ENCODE peak calls at places on chromosomes 12 and 14, in seven cellular contexts. One of them, this sample, is unnamed.
A peak's percentile ranks its signal among the peaks of the same experiment; 100 is the strongest.

GRCh38 chr14:61296707-61297502 is 15.8 kb upstream of the TMEM30B start:
- DNase-seq in CD4-positive, alpha-beta T cell: no peak
- DNase-seq in IMR-90: peak; percentile 56
- DNase-seq in psoas muscle: no peak
- DNase-seq in fibroblast of lung: peak; percentile 21
- DNase-seq in right cardiac atrium: no peak
- DNase-seq in uterus: no peak
- DNase-seq in this sample: no peak

GRCh38 chr12:42482820-42483533 is 106.6 kb downstream of the PRICKLE1 start:
- DNase-seq in psoas muscle: peak; percentile 81
- DNase-seq in CD4-positive, alpha-beta T cell: peak; percentile 25
- DNase-seq in IMR-90: peak; percentile 65
- DNase-seq in uterus: peak; percentile 81
- DNase-seq in right cardiac atrium: peak; percentile 91
- DNase-seq in fibroblast of lung: peak; percentile 61
- DNase-seq in this sample: peak; percentile 88

GRCh38 chr12:27119797-27120196 is 37.4 kb upstream of the C12orf71 start:
- DNase-seq in right cardiac atrium: no peak
- DNase-seq in IMR-90: no peak
- DNase-seq in psoas muscle: no peak
- DNase-seq in fibroblast of lung: no peak
- DNase-seq in uterus: no peak
- DNase-seq in CD4-positive, alpha-beta T cell: no peak
- DNase-seq in this sample: peak; percentile 17

GRCh38 chr12:97875064-97875463 is 412.5 kb downstream of the RMST start:
- DNase-seq in right cardiac atrium: no peak
- DNase-seq in CD4-positive, alpha-beta T cell: no peak
- DNase-seq in fibroblast of lung: no peak
- DNase-seq in psoas muscle: no peak
- DNase-seq in IMR-90: no peak
- DNase-seq in uterus: no peak
- DNase-seq in this sample: no peak

GRCh38 chr12:88889326-88890110 is 309.2 kb upstream of the KITLG start:
- DNase-seq in uterus: no peak
- DNase-seq in IMR-90: peak; percentile 70
- DNase-seq in fibroblast of lung: peak; percentile 65
- DNase-seq in psoas muscle: no peak
- DNase-seq in CD4-positive, alpha-beta T cell: no peak
- DNase-seq in right cardiac atrium: no peak
- DNase-seq in this sample: no peak

GRCh38 chr12:2689879-2690278 is 104.9 kb upstream of the FKBP4 start:
- DNase-seq in psoas muscle: no peak
- DNase-seq in CD4-positive, alpha-beta T cell: no peak
- DNase-seq in IMR-90: no peak
- DNase-seq in uterus: no peak
- DNase-seq in right cardiac atrium: no peak
- DNase-seq in fibroblast of lung: no peak
- DNase-seq in this sample: no peak

GRCh38 chr14:103243764-103244737 is 90.0 kb upstream of the EIF5 start:
- DNase-seq in CD4-positive, alpha-beta T cell: no peak
- DNase-seq in right cardiac atrium: no peak
- DNase-seq in uterus: no peak
- DNase-seq in IMR-90: no peak
- DNase-seq in fibroblast of lung: peak; percentile 22
- DNase-seq in psoas muscle: no peak
- DNase-seq in this sample: no peak

GRCh38 chr14:32590157-32590556 is 261.1 kb downstream of the AKAP6 start:
- DNase-seq in uterus: no peak
- DNase-seq in IMR-90: no peak
- DNase-seq in fibroblast of lung: no peak
- DNase-seq in right cardiac atrium: no peak
- DNase-seq in psoas muscle: peak; percentile 58
- DNase-seq in CD4-positive, alpha-beta T cell: no peak
- DNase-seq in this sample: no peak

GRCh38 chr12:121712462-121713256 is at the start of gene TMEM120B:
- DNase-seq in right cardiac atrium: peak; percentile 95
- DNase-seq in CD4-positive, alpha-beta T cell: peak; percentile 80
- DNase-seq in fibroblast of lung: peak; percentile 63
- DNase-seq in uterus: peak; percentile 86
- DNase-seq in psoas muscle: peak; percentile 94
- DNase-seq in IMR-90: peak; percentile 71
- DNase-seq in this sample: peak; percentile 90

GRCh38 chr14:75602527-75602926 is 24.1 kb downstream of the FLVCR2 start:
- DNase-seq in fibroblast of lung: no peak
- DNase-seq in psoas muscle: no peak
- DNase-seq in IMR-90: no peak
- DNase-seq in right cardiac atrium: no peak
- DNase-seq in CD4-positive, alpha-beta T cell: no peak
- DNase-seq in uterus: no peak
- DNase-seq in this sample: no peak

GRCh38 chr12:92695056-92695455 is 7.7 kb upstream of the PLEKHG7 start:
- DNase-seq in psoas muscle: no peak
- DNase-seq in IMR-90: no peak
- DNase-seq in right cardiac atrium: no peak
- DNase-seq in fibroblast of lung: no peak
- DNase-seq in CD4-positive, alpha-beta T cell: no peak
- DNase-seq in uterus: no peak
- DNase-seq in this sample: no peak

GRCh38 chr12:52650520-52651081 is 1.4 kb downstream of the KRT2 start:
- DNase-seq in CD4-positive, alpha-beta T cell: no peak
- DNase-seq in fibroblast of lung: no peak
- DNase-seq in psoas muscle: no peak
- DNase-seq in IMR-90: no peak
- DNase-seq in uterus: peak; percentile 45
- DNase-seq in right cardiac atrium: no peak
- DNase-seq in this sample: no peak

GRCh38 chr12:113277511-113277910 is 56.2 kb downstream of the TPCN1 start:
- DNase-seq in CD4-positive, alpha-beta T cell: no peak
- DNase-seq in right cardiac atrium: peak; percentile 30
- DNase-seq in fibroblast of lung: no peak
- DNase-seq in psoas muscle: peak; percentile 41
- DNase-seq in IMR-90: no peak
- DNase-seq in uterus: no peak
- DNase-seq in this sample: peak; percentile 22

GRCh38 chr14:100615736-100616695 is 28.8 kb upstream of the BEGAIN start:
- DNase-seq in right cardiac atrium: no peak
- DNase-seq in IMR-90: no peak
- DNase-seq in uterus: peak; percentile 2
- DNase-seq in fibroblast of lung: no peak
- DNase-seq in psoas muscle: no peak
- DNase-seq in CD4-positive, alpha-beta T cell: no peak
- DNase-seq in this sample: no peak

GRCh38 chr14:69711065-69711464 is 55.9 kb upstream of the SRSF5 start:
- DNase-seq in psoas muscle: peak; percentile 88
- DNase-seq in IMR-90: peak; percentile 17
- DNase-seq in right cardiac atrium: peak; percentile 93
- DNase-seq in CD4-positive, alpha-beta T cell: no peak
- DNase-seq in uterus: peak; percentile 77
- DNase-seq in fibroblast of lung: no peak
- DNase-seq in this sample: peak; percentile 71

GRCh38 chr14:63752449-63753169 is 24.7 kb upstream of the SGPP1 start:
- DNase-seq in IMR-90: peak; percentile 58
- DNase-seq in CD4-positive, alpha-beta T cell: no peak
- DNase-seq in uterus: no peak
- DNase-seq in fibroblast of lung: peak; percentile 82
- DNase-seq in right cardiac atrium: no peak
- DNase-seq in psoas muscle: no peak
- DNase-seq in this sample: peak; percentile 19

GRCh38 chr12:24947541-24948451 is 1.1 kb downstream of the BCAT1 start:
- DNase-seq in uterus: no peak
- DNase-seq in CD4-positive, alpha-beta T cell: no peak
- DNase-seq in psoas muscle: no peak
- DNase-seq in IMR-90: no peak
- DNase-seq in right cardiac atrium: no peak
- DNase-seq in fibroblast of lung: peak; percentile 25
- DNase-seq in this sample: no peak

GRCh38 chr14:50855558-50855957 is 16.3 kb upstream of the ABHD12B start:
- DNase-seq in fibroblast of lung: peak; percentile 6
- DNase-seq in psoas muscle: no peak
- DNase-seq in uterus: no peak
- DNase-seq in right cardiac atrium: no peak
- DNase-seq in IMR-90: no peak
- DNase-seq in CD4-positive, alpha-beta T cell: no peak
- DNase-seq in this sample: no peak

GRCh38 chr14:24885410-24885913 is 164.5 kb downstream of the STXBP6 start:
- DNase-seq in CD4-positive, alpha-beta T cell: no peak
- DNase-seq in psoas muscle: no peak
- DNase-seq in uterus: no peak
- DNase-seq in IMR-90: no peak
- DNase-seq in fibroblast of lung: no peak
- DNase-seq in right cardiac atrium: no peak
- DNase-seq in this sample: no peak

GRCh38 chr14:34270361-34270760 is 191.7 kb downstream of the SPTSSA start:
- DNase-seq in CD4-positive, alpha-beta T cell: no peak
- DNase-seq in uterus: peak; percentile 32
- DNase-seq in psoas muscle: no peak
- DNase-seq in right cardiac atrium: no peak
- DNase-seq in fibroblast of lung: peak; percentile 10
- DNase-seq in IMR-90: no peak
- DNase-seq in this sample: no peak

GRCh38 chr12:6868211-6869048 is 1.1 kb downstream of the TPI1 start:
- DNase-seq in right cardiac atrium: no peak
- DNase-seq in IMR-90: peak; percentile 29
- DNase-seq in psoas muscle: no peak
- DNase-seq in fibroblast of lung: no peak
- DNase-seq in CD4-positive, alpha-beta T cell: no peak
- DNase-seq in uterus: no peak
- DNase-seq in this sample: no peak

GRCh38 chr12:6872073-6873048 is 742 bp downstream of the SPSB2 start:
- DNase-seq in CD4-positive, alpha-beta T cell: peak; percentile 79
- DNase-seq in uterus: peak; percentile 88
- DNase-seq in IMR-90: peak; percentile 64
- DNase-seq in fibroblast of lung: peak; percentile 58
- DNase-seq in right cardiac atrium: peak; percentile 95
- DNase-seq in psoas muscle: peak; percentile 93
- DNase-seq in this sample: peak; percentile 90

GRCh38 chr12:6869049-6870021 is 2.0 kb downstream of the TPI1 start:
- DNase-seq in CD4-positive, alpha-beta T cell: peak; percentile 83
- DNase-seq in fibroblast of lung: peak; percentile 54
- DNase-seq in psoas muscle: peak; percentile 85
- DNase-seq in right cardiac atrium: peak; percentile 83
- DNase-seq in uterus: peak; percentile 83
- DNase-seq in IMR-90: peak; percentile 70
- DNase-seq in this sample: peak; percentile 80

GRCh38 chr12:6873094-6874006 is at the start of gene SPSB2:
- DNase-seq in IMR-90: peak; percentile 92
- DNase-seq in fibroblast of lung: peak; percentile 92
- DNase-seq in CD4-positive, alpha-beta T cell: peak; percentile 99
- DNase-seq in uterus: peak; percentile 99
- DNase-seq in right cardiac atrium: peak; percentile 100
- DNase-seq in psoas muscle: peak; percentile 98
- DNase-seq in this sample: peak; percentile 98

GRCh38 chr12:6871052-6871957 is 1.8 kb downstream of the SPSB2 start:
- DNase-seq in uterus: no peak
- DNase-seq in fibroblast of lung: peak; percentile 23
- DNase-seq in IMR-90: no peak
- DNase-seq in CD4-positive, alpha-beta T cell: no peak
- DNase-seq in right cardiac atrium: no peak
- DNase-seq in psoas muscle: no peak
- DNase-seq in this sample: no peak
- H3K27ac ChIP-seq in uterus: peak overlapping the region; percentile 88
- H3K27ac ChIP-seq in fibroblast of lung: peak overlapping the region; percentile 4
- H3K27ac ChIP-seq in IMR-90: no peak overlapping the region
- H3K27ac ChIP-seq in CD4-positive, alpha-beta T cell: peak overlapping the region; percentile 32
- H3K27ac ChIP-seq in right cardiac atrium: no peak overlapping the region
- H3K27ac ChIP-seq in psoas muscle: peak overlapping the region; percentile 75
- H3K27ac ChIP-seq in this sample: peak overlapping the region; percentile 91

DNA sequence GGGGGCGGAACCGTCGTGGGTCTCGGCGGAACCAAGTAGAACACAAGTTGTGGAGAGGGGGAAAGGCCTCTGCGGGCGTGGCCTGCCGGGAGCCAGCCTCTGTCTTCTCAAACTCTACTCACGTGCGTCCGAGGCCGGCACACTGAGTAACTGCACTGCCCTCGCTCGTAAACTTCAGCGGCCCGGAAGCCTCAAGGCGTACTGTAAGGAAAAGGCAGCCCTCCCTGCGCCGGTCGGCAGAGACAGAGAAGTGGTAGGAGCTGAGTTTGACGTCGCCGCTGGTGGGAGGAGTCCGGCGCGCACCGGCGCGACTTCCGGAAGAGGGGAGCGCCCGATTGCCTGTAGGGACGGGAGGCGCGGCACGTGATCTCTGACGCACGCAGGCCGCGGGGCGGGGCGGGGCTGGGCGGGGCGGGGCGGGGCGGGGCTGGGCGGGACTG is at the start of gene FBXO33:
- DNase-seq in fibroblast of lung: peak; percentile 96
- DNase-seq in psoas muscle: peak; percentile 99
- DNase-seq in uterus: peak; percentile 97
- DNase-seq in right cardiac atrium: peak; percentile 99
- DNase-seq in CD4-positive, alpha-beta T cell: peak; percentile 96
- DNase-seq in IMR-90: peak; percentile 96
- DNase-seq in this sample: peak; percentile 98
- H3K27ac ChIP-seq in fibroblast of lung: peak within 1 kb of the TSS; percentile 100
- H3K27ac ChIP-seq in psoas muscle: peak within 1 kb of the TSS; percentile 92
- H3K27ac ChIP-seq in uterus: peak within 1 kb of the TSS; percentile 98
- H3K27ac ChIP-seq in right cardiac atrium: peak within 1 kb of the TSS; percentile 100
- H3K27ac ChIP-seq in CD4-positive, alpha-beta T cell: peak within 1 kb of the TSS; percentile 99
- H3K27ac ChIP-seq in IMR-90: peak within 1 kb of the TSS; percentile 97
- H3K27ac ChIP-seq in this sample: peak within 1 kb of the TSS; percentile 97

GRCh38 chr12:29562167-29562776 is 64.8 kb upstream of the OVCH1 start:
- DNase-seq in psoas muscle: no peak
- DNase-seq in CD4-positive, alpha-beta T cell: no peak
- DNase-seq in uterus: peak; percentile 56
- DNase-seq in IMR-90: peak; percentile 76
- DNase-seq in fibroblast of lung: peak; percentile 88
- DNase-seq in right cardiac atrium: no peak
- DNase-seq in this sample: peak; percentile 30

GRCh38 chr12:29563636-29564035 is 66.2 kb upstream of the OVCH1 start:
- DNase-seq in uterus: no peak
- DNase-seq in fibroblast of lung: no peak
- DNase-seq in IMR-90: no peak
- DNase-seq in psoas muscle: no peak
- DNase-seq in CD4-positive, alpha-beta T cell: no peak
- DNase-seq in right cardiac atrium: no peak
- DNase-seq in this sample: no peak

GRCh38 chr12:29561736-29562135 is 64.2 kb upstream of the OVCH1 start:
- DNase-seq in psoas muscle: no peak
- DNase-seq in IMR-90: no peak
- DNase-seq in fibroblast of lung: peak; percentile 14
- DNase-seq in right cardiac atrium: no peak
- DNase-seq in uterus: no peak
- DNase-seq in CD4-positive, alpha-beta T cell: no peak
- DNase-seq in this sample: no peak

GRCh38 chr12:29556363-29556762 is 58.9 kb upstream of the OVCH1 start:
- DNase-seq in psoas muscle: no peak
- DNase-seq in uterus: no peak
- DNase-seq in fibroblast of lung: no peak
- DNase-seq in CD4-positive, alpha-beta T cell: no peak
- DNase-seq in right cardiac atrium: no peak
- DNase-seq in IMR-90: no peak
- DNase-seq in this sample: no peak

GRCh38 chr12:29559194-29559593 is 61.7 kb upstream of the OVCH1 start:
- DNase-seq in fibroblast of lung: no peak
- DNase-seq in CD4-positive, alpha-beta T cell: no peak
- DNase-seq in right cardiac atrium: no peak
- DNase-seq in uterus: no peak
- DNase-seq in psoas muscle: no peak
- DNase-seq in IMR-90: no peak
- DNase-seq in this sample: no peak
- H3K27ac ChIP-seq in fibroblast of lung: no peak overlapping the region
- H3K27ac ChIP-seq in CD4-positive, alpha-beta T cell: no peak overlapping the region
- H3K27ac ChIP-seq in right cardiac atrium: peak overlapping the region; percentile 37
- H3K27ac ChIP-seq in uterus: peak overlapping the region; percentile 15
- H3K27ac ChIP-seq in psoas muscle: peak overlapping the region; percentile 7
- H3K27ac ChIP-seq in IMR-90: no peak overlapping the region
- H3K27ac ChIP-seq in this sample: peak overlapping the region; percentile 72

GRCh38 chr14:52862652-52863338 is 71.4 kb upstream of the GNPNAT1 start:
- DNase-seq in psoas muscle: no peak
- DNase-seq in right cardiac atrium: no peak
- DNase-seq in fibroblast of lung: peak; percentile 85
- DNase-seq in IMR-90: peak; percentile 88
- DNase-seq in CD4-positive, alpha-beta T cell: no peak
- DNase-seq in uterus: no peak
- DNase-seq in this sample: no peak
- H3K27ac ChIP-seq in psoas muscle: peak overlapping the region; percentile 18
- H3K27ac ChIP-seq in right cardiac atrium: no peak overlapping the region
- H3K27ac ChIP-seq in fibroblast of lung: peak overlapping the region; percentile 66
- H3K27ac ChIP-seq in IMR-90: peak overlapping the region; percentile 99
- H3K27ac ChIP-seq in CD4-positive, alpha-beta T cell: no peak overlapping the region
- H3K27ac ChIP-seq in uterus: peak overlapping the region; percentile 41
- H3K27ac ChIP-seq in this sample: peak overlapping the region; percentile 17

This sample was measured in heart left ventricle.